ENCODE peak calls at places on chromosome X, in nine cellular contexts. X is neural progenitor cell; G is cardiac fibroblast; K is MM.1S; L is neuronal stem cell; Y is HL-60; C is effector memory CD4-positive, alpha-beta T cell; S is Caco-2; R is iPS DF 6.9. H is an unnamed sample.

GRCh38 chrX:107566603-107567262 is 61.6 kb upstream of the PRPS1 start:
- DNase-seq in R (no peak), C (no peak), Y (no peak), S (no peak), L (no peak), X (no peak), K (no peak), G (peak), H (no peak)

GRCh38 chrX:93454509-93454908 is 218.9 kb downstream of the NAP1L3 start:
- DNase-seq in G (no peak), L (no peak), C (no peak), X (no peak), Y (no peak), S (no peak), K (no peak), R (no peak), H (no peak)

GRCh38 chrX:45806410-45807121 is 605.9 kb upstream of the DIPK2B start:
- DNase-seq in C (peak), G (peak), R (no peak), S (no peak), K (no peak), L (no peak), Y (no peak), X (no peak), H (peak)

GRCh38 chrX:18099745-18100144 is 120.9 kb downstream of the BEND2 start:
- DNase-seq in G (no peak), K (no peak), S (peak), R (no peak), C (no peak), Y (no peak), X (no peak), L (no peak), H (no peak)

GRCh38 chrX:81121513-81122363 is 80.0 kb downstream of the HMGN5 start:
- DNase-seq in K (peak), Y (peak), R (peak), X (peak), L (peak), S (peak), C (peak), G (peak), H (peak)

GRCh38 chrX:47156611-47157520 is 11.8 kb downstream of the RBM10 start:
- DNase-seq in L (no peak), R (no peak), K (no peak), X (no peak), S (no peak), G (no peak), Y (no peak), C (no peak), H (no peak)

GRCh38 chrX:48511561-48511960 is 2.8 kb downstream of the PORCN start:
- DNase-seq in C (no peak), K (no peak), R (no peak), Y (no peak), L (no peak), X (peak), S (peak), G (peak), H (no peak)

GRCh38 chrX:29466441-29466840 is 748.9 kb upstream of the MAGEB2 start:
- DNase-seq in G (peak), X (no peak), K (no peak), Y (no peak), R (no peak), S (no peak), C (no peak), L (no peak), H (no peak)

GRCh38 chrX:132493095-132493494 is 4.3 kb upstream of the MBNL3 start:
- DNase-seq in K (no peak), S (no peak), R (no peak), X (no peak), L (no peak), C (no peak), G (no peak), Y (no peak), H (no peak)

GRCh38 chrX:140088438-140088837 is 123.1 kb upstream of the CXorf66 start:
- DNase-seq in L (no peak), X (no peak), Y (no peak), C (no peak), R (no peak), G (no peak), K (no peak), S (no peak), H (no peak)

GRCh38 chrX:13692771-13693231 is 3.9 kb downstream of the RAB9A start:
- DNase-seq in S (no peak), Y (no peak), X (no peak), K (no peak), G (no peak), L (no peak), R (no peak), C (no peak), H (no peak)

GRCh38 chrX:41085883-41086626 is 810 bp downstream of the USP9X start:
- DNase-seq in G (peak), R (no peak), X (peak), K (peak), S (peak), L (no peak), C (peak), Y (peak), H (no peak)

GRCh38 chrX:20789103-20789502 is 522.4 kb upstream of the RPS6KA3 start:
- DNase-seq in R (no peak), G (no peak), Y (no peak), C (no peak), L (no peak), K (no peak), S (peak), X (no peak), H (no peak)

GRCh38 chrX:128518508-128518907 is 466.3 kb upstream of the ACTRT1 start:
- DNase-seq in L (no peak), R (peak), C (no peak), X (peak), K (peak), G (peak), S (peak), Y (peak), H (no peak)

GRCh38 chrX:44945736-44946135 is 72.7 kb downstream of the KDM6A start:
- DNase-seq in C (no peak), X (no peak), Y (peak), S (peak), R (no peak), L (no peak), K (no peak), G (peak), H (no peak)

GRCh38 chrX:10636337-10636736 is 16.0 kb upstream of the MID1 start:
- DNase-seq in R (no peak), X (peak), Y (no peak), K (no peak), S (peak), G (peak), L (no peak), C (no peak), H (no peak)

GRCh38 chrX:148647666-148648065 is 147.2 kb downstream of the AFF2 start:
- DNase-seq in S (no peak), C (no peak), L (no peak), G (no peak), X (no peak), K (no peak), R (no peak), Y (peak), H (no peak)

GRCh38 chrX:19616959-19617358 is 101.7 kb upstream of the MAP3K15 start:
- DNase-seq in G (peak), X (no peak), K (no peak), Y (no peak), L (no peak), C (no peak), S (no peak), R (no peak), H (no peak)

GRCh38 chrX:24963823-24964222 is 51.9 kb downstream of the ARX start:
- DNase-seq in G (no peak), R (no peak), L (no peak), X (no peak), Y (no peak), S (no peak), K (no peak), C (no peak), H (no peak)

GRCh38 chrX:129739591-129739990 is 812 bp downstream of the XPNPEP2 start:
- DNase-seq in X (no peak), G (no peak), K (no peak), R (no peak), L (no peak), Y (no peak), S (peak), C (no peak), H (no peak)

GRCh38 chrX:53071604-53072417 is 10.4 kb upstream of the TSPYL2 start:
- DNase-seq in R (no peak), X (peak), L (no peak), C (peak), Y (peak), G (peak), S (peak), K (peak), H (peak)

GRCh38 chrX:31714797-31715196 is 643.0 kb upstream of the FTHL17 start:
- DNase-seq in K (no peak), C (no peak), L (no peak), Y (no peak), G (no peak), S (no peak), R (no peak), X (no peak), H (no peak)

GRCh38 chrX:48937065-48937907 is 18.5 kb upstream of the PIM2 start:
- DNase-seq in X (peak), C (peak), G (peak), K (peak), Y (peak), L (no peak), R (no peak), S (no peak), H (no peak)

GRCh38 chrX:39653656-39654055 is 444.1 kb downstream of the BCOR start:
- DNase-seq in R (no peak), S (no peak), Y (no peak), X (peak), G (no peak), C (no peak), K (peak), L (no peak), H (no peak)
- H3K4me3 ChIP-seq in R (no peak), S (no peak), Y (no peak), X (peak), G (no peak), C (no peak), K (peak), L (no peak), H (no peak)

DNA sequence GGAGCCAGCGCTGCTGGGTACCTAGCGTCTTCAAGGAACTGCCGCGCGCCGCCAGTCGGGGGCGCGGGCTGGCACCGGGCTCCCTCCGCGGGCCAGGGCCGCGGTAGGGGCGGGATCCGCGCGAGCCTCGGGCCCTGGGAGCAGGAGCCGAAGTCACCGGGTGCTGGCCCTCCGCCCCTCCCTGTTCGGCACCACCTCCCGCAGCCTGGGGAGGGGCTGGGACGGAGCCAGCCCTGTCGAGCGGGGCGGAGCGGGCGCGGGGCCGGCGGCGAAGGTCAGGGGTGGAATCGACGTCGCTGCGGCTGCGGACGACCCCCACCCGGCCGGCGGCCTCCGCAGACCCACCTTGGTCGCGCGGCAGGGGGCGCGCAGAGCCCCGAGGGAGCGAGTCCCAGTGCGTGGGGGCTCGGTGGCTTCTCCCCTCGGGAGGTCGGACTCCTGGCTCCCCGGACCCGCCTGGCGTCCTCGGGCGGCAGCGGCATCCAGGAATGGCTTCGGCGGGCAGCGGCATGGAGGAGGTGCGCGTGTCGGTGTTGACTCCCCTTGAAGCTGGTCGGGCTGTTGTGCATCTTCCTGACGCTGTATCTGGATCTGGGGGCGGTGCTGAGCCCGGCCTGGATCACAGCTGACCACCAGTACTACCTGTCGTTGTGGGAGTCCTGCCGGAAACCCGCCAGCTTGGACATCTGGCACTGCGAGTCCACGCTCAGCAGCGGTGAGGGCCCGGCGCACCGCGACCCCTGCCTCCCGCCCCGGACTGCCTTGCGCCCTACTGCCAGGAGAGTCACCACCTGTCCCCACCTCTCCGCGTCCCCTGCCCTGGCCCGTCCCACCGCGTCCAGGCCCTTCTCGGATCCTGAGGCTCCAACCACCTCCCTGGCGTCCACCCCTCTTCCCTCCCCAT is 50.5 kb upstream of the FAM47C start:
- DNase-seq in C (no peak), K (no peak), R (no peak), S (no peak), Y (no peak), L (peak), X (peak), G (no peak), H (no peak)
- H3K4me3 ChIP-seq in C (no peak), K (no peak), R (peak), S (no peak), Y (no peak), L (peak), X (peak), G (peak), H (peak)

GRCh38 chrX:111095974-111096870 is at the start of gene PAK3:
- DNase-seq in R (no peak), S (peak), K (peak), G (peak), L (peak), C (peak), Y (no peak), X (peak), H (peak)
- H3K4me3 ChIP-seq in R (peak), S (no peak), K (peak), G (peak), L (peak), C (peak), Y (no peak), X (peak), H (peak)

GRCh38 chrX:56764153-56764974 is 35.3 kb downstream of the NBDY start:
- DNase-seq in S (peak), R (peak), G (peak), Y (peak), C (peak), K (peak), L (peak), X (peak), H (no peak)
- H3K4me3 ChIP-seq in S (no peak), R (no peak), G (no peak), Y (no peak), C (peak), K (peak), L (no peak), X (peak), H (no peak)

DNA sequence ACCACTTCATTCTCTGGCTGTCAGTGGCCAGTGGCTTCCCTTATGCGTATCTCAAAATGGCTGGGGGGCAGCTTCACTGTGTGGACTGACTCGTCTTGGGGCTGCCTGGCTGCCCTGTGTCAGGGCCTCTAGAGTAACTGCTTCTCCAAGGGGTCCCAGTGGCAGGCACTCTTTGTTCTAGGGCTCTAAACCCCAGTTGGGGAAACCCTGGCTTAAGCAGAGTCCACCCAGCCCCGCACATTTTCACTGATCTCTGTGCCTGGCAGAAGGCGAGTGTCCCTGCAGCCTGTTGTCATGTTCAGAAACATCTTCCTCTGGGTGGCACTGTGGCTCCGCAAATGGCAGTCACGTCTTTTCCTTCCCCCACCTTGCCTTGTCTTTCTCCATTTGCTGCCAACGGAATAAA is 59.7 kb downstream of the NBDY start:
- DNase-seq in L (no peak), K (peak), X (no peak), R (no peak), G (no peak), S (no peak), C (no peak), Y (no peak), H (no peak)
- H3K4me3 ChIP-seq in L (no peak), K (peak), X (no peak), R (no peak), G (no peak), S (no peak), C (no peak), Y (no peak), H (no peak)

DNA sequence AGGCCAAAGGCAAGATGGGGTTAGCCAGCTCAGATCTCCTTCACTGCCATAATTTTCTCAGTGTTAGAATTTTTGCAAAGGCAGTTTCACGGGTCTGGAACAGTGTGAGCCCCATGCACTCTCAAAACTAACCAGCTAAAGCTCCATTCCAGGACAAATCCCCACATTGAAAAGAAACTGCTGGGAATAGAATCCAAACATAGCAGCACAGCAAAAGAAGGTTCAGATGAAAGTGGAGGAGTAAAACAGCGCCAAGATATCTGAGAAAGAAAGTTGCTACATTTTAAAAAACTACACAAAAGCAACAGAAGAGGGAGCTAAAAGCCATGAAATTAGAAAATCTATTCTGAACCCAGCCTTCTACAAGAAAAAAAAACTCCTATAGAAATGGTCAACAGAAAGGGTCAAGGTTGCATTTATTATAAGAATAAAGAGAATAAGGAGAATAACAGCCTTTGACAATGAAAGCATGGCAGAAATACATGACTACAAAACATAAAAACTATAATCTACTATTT is 39.6 kb upstream of the SLC7A3 start:
- DNase-seq in K (peak), S (no peak), R (no peak), L (no peak), X (peak), Y (no peak), G (peak), C (no peak), H (no peak)
- H3K4me3 ChIP-seq in K (no peak), S (no peak), R (no peak), L (no peak), X (no peak), Y (no peak), G (no peak), C (no peak), H (no peak)

GRCh38 chrX:154097003-154097596 is 417 bp downstream of the MECP2 start:
- DNase-seq in Y (peak), X (peak), S (peak), G (peak), C (peak), K (peak), L (peak), R (no peak), H (peak)
- H3K4me3 ChIP-seq in Y (peak), X (peak), S (peak), G (peak), C (peak), K (peak), L (peak), R (peak), H (peak)

DNA sequence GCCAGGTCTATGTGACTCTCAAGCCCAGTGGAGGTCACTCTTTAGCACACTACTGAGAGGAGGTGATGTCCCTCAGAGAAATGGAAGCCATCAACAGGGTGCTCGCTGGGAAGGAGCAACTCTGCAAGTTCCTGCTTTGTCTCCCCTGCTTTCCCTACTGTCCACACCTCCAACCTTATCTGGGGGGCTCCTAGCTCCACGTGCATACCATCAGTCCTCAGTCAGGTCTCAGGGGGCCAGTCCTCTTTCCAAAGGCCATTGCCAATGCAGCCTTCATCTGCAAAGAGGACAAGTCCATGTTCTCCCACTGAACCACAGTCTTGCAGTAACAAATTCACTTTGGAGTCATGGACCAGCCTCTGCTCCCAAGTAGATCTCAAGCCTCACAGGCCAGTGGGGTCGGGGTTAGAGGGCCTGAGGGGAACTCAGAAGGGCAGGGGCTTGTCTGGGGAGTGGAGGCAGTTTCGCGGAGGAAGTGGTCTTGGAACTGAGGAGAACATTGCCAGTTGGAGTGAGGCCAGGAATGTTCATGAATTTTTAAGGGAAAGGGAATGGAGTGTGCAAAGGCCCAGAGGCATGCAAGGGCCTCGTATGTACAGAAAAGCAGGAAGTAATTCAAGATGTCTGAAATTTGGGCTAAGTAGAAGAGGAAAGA is 9.0 kb downstream of the RTL5 start:
- DNase-seq in K (no peak), G (no peak), X (no peak), Y (no peak), L (no peak), R (no peak), S (no peak), C (no peak), H (no peak)
- H3K4me3 ChIP-seq in K (no peak), G (no peak), X (no peak), Y (no peak), L (no peak), R (no peak), S (no peak), C (peak), H (no peak)

GRCh38 chrX:281166-281999 is at the start of gene PLCXD1:
- DNase-seq in G (peak), C (no peak), R (peak), K (peak), L (peak), Y (peak), X (peak), S (peak), H (no peak)
- H3K4me3 ChIP-seq in G (peak), C (no peak), R (peak), K (peak), L (peak), Y (no peak), X (peak), S (peak), H (peak)

DNA sequence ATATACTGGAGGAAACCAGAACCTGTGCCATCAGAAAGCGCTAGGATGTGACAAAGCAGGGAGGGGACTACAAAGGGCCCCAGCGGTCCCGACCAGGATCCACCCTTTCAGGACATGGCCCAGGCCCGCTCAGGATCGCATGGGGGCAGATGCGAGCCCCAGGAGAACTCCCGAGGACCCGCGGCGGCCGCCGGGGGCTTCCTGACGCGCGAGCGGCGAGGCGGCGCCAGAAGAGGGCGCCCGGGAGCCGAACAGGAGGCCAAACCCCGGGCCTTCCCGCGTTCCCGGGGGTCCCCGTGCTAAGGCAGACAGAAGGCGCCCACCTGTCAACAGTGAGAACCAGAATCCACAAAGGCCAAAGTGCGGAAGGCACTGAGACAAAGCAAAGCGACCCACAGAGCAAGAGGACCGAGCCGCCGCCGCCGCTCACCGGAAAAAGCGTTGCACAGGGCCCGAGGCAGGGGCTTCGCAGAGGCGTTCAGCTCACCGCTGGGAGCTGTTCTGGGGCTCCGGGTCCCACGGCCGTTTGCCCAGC is 7.3 kb upstream of the OPN1LW start:
- DNase-seq in L (peak), X (peak), Y (peak), K (peak), R (peak), G (peak), S (peak), C (peak), H (no peak)
- H3K4me3 ChIP-seq in L (no peak), X (peak), Y (peak), K (peak), R (no peak), G (peak), S (peak), C (peak), H (peak)

H was measured in skeletal muscle cell.